ENCODE peak calls at places on chromosomes 6 and 20, in six cellular contexts. One of them, this sample, is unnamed.

GRCh38 chr20:63090682-63091571 is 84.2 kb upstream of the BHLHE23 start:
- DNase-seq in AML-193: no peak
- DNase-seq in activated T-cell treated with anti-CD3 and anti-CD28 coated beads, Interleukin-2, amount 50 U/mL, for 1 hour: no peak
- DNase-seq in transverse colon: peak
- DNase-seq in mesenchymal stem cell: no peak
- DNase-seq in cardiac septum: peak
- DNase-seq in this sample: no peak

GRCh38 chr6:92329416-92329815 is 1089.9 kb downstream of the EPHA7 start:
- DNase-seq in activated T-cell treated with anti-CD3 and anti-CD28 coated beads, Interleukin-2, amount 50 U/mL, for 1 hour: no peak
- DNase-seq in AML-193: no peak
- DNase-seq in cardiac septum: no peak
- DNase-seq in mesenchymal stem cell: peak
- DNase-seq in transverse colon: no peak
- DNase-seq in this sample: no peak

GRCh38 chr20:59316911-59317310 is 16.5 kb downstream of the EDN3 start:
- DNase-seq in cardiac septum: no peak
- DNase-seq in activated T-cell treated with anti-CD3 and anti-CD28 coated beads, Interleukin-2, amount 50 U/mL, for 1 hour: no peak
- DNase-seq in transverse colon: peak
- DNase-seq in mesenchymal stem cell: no peak
- DNase-seq in AML-193: no peak
- DNase-seq in this sample: no peak

GRCh38 chr6:2976571-2977085 is 5.3 kb upstream of the SERPINB6 start:
- DNase-seq in mesenchymal stem cell: peak
- DNase-seq in AML-193: no peak
- DNase-seq in transverse colon: no peak
- DNase-seq in cardiac septum: no peak
- DNase-seq in activated T-cell treated with anti-CD3 and anti-CD28 coated beads, Interleukin-2, amount 50 U/mL, for 1 hour: no peak
- DNase-seq in this sample: no peak

GRCh38 chr20:58633161-58634035 is 17.7 kb upstream of the STX16 start:
- DNase-seq in transverse colon: no peak
- DNase-seq in activated T-cell treated with anti-CD3 and anti-CD28 coated beads, Interleukin-2, amount 50 U/mL, for 1 hour: no peak
- DNase-seq in cardiac septum: peak
- DNase-seq in AML-193: no peak
- DNase-seq in mesenchymal stem cell: no peak
- DNase-seq in this sample: no peak

GRCh38 chr20:13626724-13627123 is 12.0 kb downstream of the TASP1 start:
- DNase-seq in activated T-cell treated with anti-CD3 and anti-CD28 coated beads, Interleukin-2, amount 50 U/mL, for 1 hour: no peak
- DNase-seq in cardiac septum: no peak
- DNase-seq in mesenchymal stem cell: no peak
- DNase-seq in AML-193: no peak
- DNase-seq in transverse colon: no peak
- DNase-seq in this sample: no peak

GRCh38 chr20:22382742-22383141 is 201.6 kb downstream of the FOXA2 start:
- DNase-seq in AML-193: no peak
- DNase-seq in transverse colon: no peak
- DNase-seq in mesenchymal stem cell: no peak
- DNase-seq in activated T-cell treated with anti-CD3 and anti-CD28 coated beads, Interleukin-2, amount 50 U/mL, for 1 hour: no peak
- DNase-seq in cardiac septum: no peak
- DNase-seq in this sample: no peak

GRCh38 chr6:81894788-81895221 is 142.3 kb upstream of the TENT5A start:
- DNase-seq in mesenchymal stem cell: peak
- DNase-seq in transverse colon: no peak
- DNase-seq in cardiac septum: no peak
- DNase-seq in activated T-cell treated with anti-CD3 and anti-CD28 coated beads, Interleukin-2, amount 50 U/mL, for 1 hour: no peak
- DNase-seq in AML-193: no peak
- DNase-seq in this sample: peak

GRCh38 chr20:63775096-63775978 is 35.8 kb downstream of the SLC2A4RG start:
- DNase-seq in mesenchymal stem cell: peak
- DNase-seq in cardiac septum: no peak
- DNase-seq in AML-193: no peak
- DNase-seq in activated T-cell treated with anti-CD3 and anti-CD28 coated beads, Interleukin-2, amount 50 U/mL, for 1 hour: no peak
- DNase-seq in transverse colon: no peak
- DNase-seq in this sample: no peak

GRCh38 chr6:2536451-2536850 is 214.3 kb downstream of the MYLK4 start:
- DNase-seq in activated T-cell treated with anti-CD3 and anti-CD28 coated beads, Interleukin-2, amount 50 U/mL, for 1 hour: no peak
- DNase-seq in cardiac septum: no peak
- DNase-seq in AML-193: no peak
- DNase-seq in mesenchymal stem cell: no peak
- DNase-seq in transverse colon: no peak
- DNase-seq in this sample: no peak

GRCh38 chr6:42154461-42155209 is 12.2 kb upstream of the C6orf132 start:
- DNase-seq in mesenchymal stem cell: no peak
- DNase-seq in cardiac septum: no peak
- DNase-seq in transverse colon: no peak
- DNase-seq in activated T-cell treated with anti-CD3 and anti-CD28 coated beads, Interleukin-2, amount 50 U/mL, for 1 hour: no peak
- DNase-seq in AML-193: no peak
- DNase-seq in this sample: no peak

GRCh38 chr6:61592238-61592637 is 693.8 kb downstream of the KHDRBS2 start:
- DNase-seq in mesenchymal stem cell: no peak
- DNase-seq in transverse colon: no peak
- DNase-seq in AML-193: no peak
- DNase-seq in cardiac septum: no peak
- DNase-seq in activated T-cell treated with anti-CD3 and anti-CD28 coated beads, Interleukin-2, amount 50 U/mL, for 1 hour: no peak
- DNase-seq in this sample: no peak

GRCh38 chr20:31719644-31720485 is 2.8 kb downstream of the BCL2L1 start:
- DNase-seq in transverse colon: peak
- DNase-seq in AML-193: no peak
- DNase-seq in cardiac septum: peak
- DNase-seq in activated T-cell treated with anti-CD3 and anti-CD28 coated beads, Interleukin-2, amount 50 U/mL, for 1 hour: no peak
- DNase-seq in mesenchymal stem cell: no peak
- DNase-seq in this sample: no peak

GRCh38 chr20:257419-257818 is at the start of gene DEFB132:
- DNase-seq in AML-193: no peak
- DNase-seq in transverse colon: no peak
- DNase-seq in cardiac septum: no peak
- DNase-seq in mesenchymal stem cell: no peak
- DNase-seq in activated T-cell treated with anti-CD3 and anti-CD28 coated beads, Interleukin-2, amount 50 U/mL, for 1 hour: no peak
- DNase-seq in this sample: no peak

GRCh38 chr20:23214903-23215302 is 128.8 kb upstream of the CD93 start:
- DNase-seq in mesenchymal stem cell: no peak
- DNase-seq in cardiac septum: no peak
- DNase-seq in AML-193: no peak
- DNase-seq in activated T-cell treated with anti-CD3 and anti-CD28 coated beads, Interleukin-2, amount 50 U/mL, for 1 hour: no peak
- DNase-seq in transverse colon: no peak
- DNase-seq in this sample: no peak

GRCh38 chr20:5845686-5846651 is 95.8 kb downstream of the SHLD1 start:
- DNase-seq in transverse colon: no peak
- DNase-seq in AML-193: no peak
- DNase-seq in mesenchymal stem cell: peak
- DNase-seq in activated T-cell treated with anti-CD3 and anti-CD28 coated beads, Interleukin-2, amount 50 U/mL, for 1 hour: no peak
- DNase-seq in cardiac septum: no peak
- DNase-seq in this sample: no peak